ENCODE peak calls at places on chromosomes 4 and X, in nine cellular contexts. D is Calu3; M is left cardiac atrium; Y is body of pancreas; K is RCC 7860; C is naive thymus-derived CD4-positive, alpha-beta T cell; L is fibroblast of mammary gland; S is cardiac septum; T is NCI-H345. J is an unnamed sample.

GRCh38 chr4:121989715-121990114 is 37.9 kb upstream of the TRPC3 start:
- DNase-seq in L (peak), Y (no peak), T (no peak), S (no peak), M (no peak), D (peak), K (no peak), C (no peak), J (no peak)

GRCh38 chr4:74223801-74224200 is 65.9 kb downstream of the MTHFD2L start:
- DNase-seq in T (no peak), L (peak), C (no peak), M (no peak), D (no peak), S (no peak), K (peak), Y (no peak), J (no peak)

GRCh38 chrX:133706890-133707289 is 278.5 kb downstream of the GPC3 start:
- DNase-seq in C (no peak), T (no peak), K (no peak), Y (no peak), L (no peak), M (no peak), S (no peak), D (no peak), J (no peak)

GRCh38 chr4:2251795-2252529 is 9.9 kb downstream of the MXD4 start:
- DNase-seq in D (no peak), C (no peak), Y (no peak), M (peak), T (no peak), L (no peak), S (no peak), K (no peak), J (peak)

GRCh38 chr4:149344436-149344835 is 471.2 kb downstream of the IQCM start:
- DNase-seq in S (no peak), D (no peak), T (no peak), Y (no peak), M (no peak), C (no peak), K (no peak), L (peak), J (no peak)

GRCh38 chrX:130974323-130974722 is 71.3 kb upstream of the ENOX2 start:
- DNase-seq in K (peak), M (no peak), D (no peak), Y (no peak), T (no peak), C (no peak), S (no peak), L (peak), J (no peak)

GRCh38 chr4:85866508-85866907 is 391.6 kb downstream of the ARHGAP24 start:
- DNase-seq in K (no peak), D (no peak), M (no peak), Y (no peak), S (no peak), C (no peak), T (no peak), L (peak), J (no peak)

GRCh38 chr4:98166025-98166730 is 22.9 kb upstream of the STPG2 start:
- DNase-seq in C (no peak), D (peak), M (peak), T (no peak), Y (peak), S (peak), K (no peak), L (peak), J (no peak)

GRCh38 chr4:72531322-72531721 is 37.7 kb downstream of the ADAMTS3 start:
- DNase-seq in M (no peak), T (no peak), Y (no peak), C (no peak), L (no peak), K (no peak), S (no peak), D (no peak), J (no peak)

GRCh38 chr4:118367872-118368271 is 15.1 kb upstream of the PRSS12 start:
- DNase-seq in K (no peak), T (peak), C (no peak), M (no peak), D (no peak), Y (no peak), L (no peak), S (no peak), J (no peak)

GRCh38 chrX:25006586-25007058 is 9.1 kb downstream of the ARX start:
- DNase-seq in D (no peak), Y (no peak), C (no peak), M (no peak), T (no peak), S (no peak), L (no peak), K (no peak), J (no peak)

GRCh38 chrX:25066131-25066530 is 50.4 kb upstream of the ARX start:
- DNase-seq in K (no peak), M (no peak), T (no peak), D (no peak), C (no peak), L (no peak), S (no peak), Y (no peak), J (no peak)

J was measured in testis.